ENCODE peak calls at places on chromosome 10, in five cellular contexts. S is HepG2, A is Panc1, F is GM23338, P is spleen. E is an unnamed sample.

GRCh38 chr10:128028508-128029279 is 97.5 kb downstream of the MKI67 start:
- DNase-seq in F (no peak), P (no peak), S (no peak), A (no peak), E (no peak)

GRCh38 chr10:52526251-52526823 is 212.3 kb downstream of the DKK1 start:
- DNase-seq in S (no peak), F (no peak), P (no peak), A (no peak), E (no peak)

GRCh38 chr10:49502358-49502757 is 36.6 kb downstream of the ERCC6 start:
- DNase-seq in A (no peak), F (no peak), S (no peak), P (no peak), E (no peak)

GRCh38 chr10:124145109-124145860 is 51.9 kb upstream of the CHST15 start:
- DNase-seq in F (no peak), P (peak; percentile 92), A (no peak), S (no peak), E (peak; percentile 85)

GRCh38 chr10:31580646-31581045 is 261.6 kb downstream of the ZEB1 start:
- DNase-seq in S (no peak), A (no peak), P (peak; percentile 72), F (no peak), E (no peak)

GRCh38 chr10:102856758-102857424 is 2.8 kb downstream of the BORCS7 start:
- DNase-seq in A (no peak), S (no peak), F (peak; percentile 19), P (no peak), E (no peak)

GRCh38 chr10:78515037-78515872 is 481.6 kb downstream of the RPS24 start:
- DNase-seq in F (no peak), S (no peak), A (no peak), P (no peak), E (no peak)

GRCh38 chr10:83522881-83523386 is 616.4 kb upstream of the GHITM start:
- DNase-seq in S (no peak), P (no peak), F (no peak), A (no peak), E (no peak)

GRCh38 chr10:113302062-113302461 is 250.8 kb upstream of the HABP2 start:
- DNase-seq in P (no peak), F (no peak), A (no peak), S (no peak), E (no peak)

GRCh38 chr10:50557130-50557682 is 66.5 kb downstream of the SGMS1 start:
- DNase-seq in F (no peak), S (no peak), P (no peak), A (no peak), E (no peak)

GRCh38 chr10:118249714-118250113 is 92.4 kb downstream of the FAM204A start:
- DNase-seq in P (no peak), S (no peak), F (no peak), A (no peak), E (no peak)

GRCh38 chr10:97025613-97026242 is 160.0 kb downstream of the SLIT1 start:
- DNase-seq in A (no peak), S (peak; percentile 50), F (peak; percentile 89), P (no peak), E (peak; percentile 62)

GRCh38 chr10:77284797-77285196 is 352.8 kb downstream of the KCNMA1 start:
- DNase-seq in S (no peak), A (no peak), F (no peak), P (no peak), E (no peak)

GRCh38 chr10:124709862-124710261 is 34.3 kb downstream of the FAM53B start:
- DNase-seq in A (no peak), F (no peak), P (peak; percentile 79), S (no peak), E (no peak)

GRCh38 chr10:4057725-4058513 is 272.9 kb upstream of the KLF6 start:
- DNase-seq in S (no peak), A (no peak), P (no peak), F (no peak), E (no peak)

GRCh38 chr10:1424648-1425047 is 312.7 kb downstream of the ADARB2 start:
- DNase-seq in P (no peak), F (no peak), A (no peak), S (no peak), E (no peak)

GRCh38 chr10:119602241-119603095 is 5.7 kb upstream of the TIAL1 start:
- DNase-seq in P (peak; percentile 56), F (peak; percentile 86), S (peak; percentile 31), A (no peak), E (peak; percentile 38)

GRCh38 chr10:27742195-27742925 is 3.3 kb downstream of the MKX start:
- DNase-seq in S (peak; percentile 41), A (no peak), F (peak; percentile 89), P (peak; percentile 92), E (peak; percentile 6)

GRCh38 chr10:45061982-45062381 is 61.3 kb downstream of the ZNF22 start:
- DNase-seq in S (no peak), F (peak; percentile 16), P (no peak), A (no peak), E (no peak)

GRCh38 chr10:42997151-42997848 is 79.6 kb upstream of the RET start:
- DNase-seq in A (no peak), P (no peak), F (no peak), S (no peak), E (no peak)

GRCh38 chr10:19825690-19826089 is 9.5 kb downstream of the PLXDC2 start:
- DNase-seq in A (no peak), F (no peak), S (no peak), P (no peak), E (no peak)

GRCh38 chr10:75247797-75248196 is 12.0 kb upstream of the COMTD1 start:
- DNase-seq in S (no peak), A (no peak), F (no peak), P (no peak), E (no peak)

GRCh38 chr10:28177944-28178637 is 124.8 kb downstream of the MPP7 start:
- DNase-seq in S (no peak), P (no peak), F (no peak), A (no peak), E (no peak)

GRCh38 chr10:34178756-34179155 is 636.3 kb downstream of the PARD3 start:
- DNase-seq in S (no peak), P (no peak), A (no peak), F (no peak), E (no peak)

GRCh38 chr10:53536322-53536721 is 763.7 kb upstream of the MBL2 start:
- DNase-seq in A (no peak), P (no peak), F (no peak), S (no peak), E (no peak)

GRCh38 chr10:65805993-65806392 is 1119.8 kb upstream of the LRRTM3 start:
- DNase-seq in P (no peak), S (no peak), A (no peak), F (no peak), E (no peak)

GRCh38 chr10:14397069-14397468 is 66.3 kb upstream of the FRMD4A start:
- DNase-seq in S (no peak), A (no peak), P (no peak), F (peak; percentile 29), E (no peak)

GRCh38 chr10:38003588-38003987 is 6.9 kb upstream of the ZNF33A start:
- DNase-seq in F (no peak), S (no peak), A (no peak), P (no peak), E (no peak)
- TF ChIP-seq POLR2AphosphoS5 in F (no peak), S (no peak), A (no peak), P (no peak), E (no peak)

GRCh38 chr10:11746883-11747539 is 4.8 kb downstream of the ECHDC3 start:
- DNase-seq in S (no peak), A (no peak), P (peak; percentile 27), F (no peak), E (no peak)
- TF ChIP-seq POLR2AphosphoS5 in S (no peak), A (no peak), P (peak; percentile 88), F (no peak), E (no peak)

GRCh38 chr10:122494833-122495232 is 33.5 kb downstream of the HTRA1 start:
- DNase-seq in P (no peak), S (no peak), F (no peak), A (no peak), E (no peak)

GRCh38 chr10:122492006-122492405 is 30.7 kb downstream of the HTRA1 start:
- DNase-seq in P (no peak), A (no peak), F (no peak), S (no peak), E (no peak)

GRCh38 chr10:122493761-122494160 is 32.4 kb downstream of the HTRA1 start:
- DNase-seq in F (no peak), P (no peak), A (no peak), S (no peak), E (no peak)

GRCh38 chr10:122494173-122494820 is 32.9 kb downstream of the HTRA1 start:
- DNase-seq in P (no peak), A (no peak), F (no peak), S (no peak), E (no peak)

DNA sequence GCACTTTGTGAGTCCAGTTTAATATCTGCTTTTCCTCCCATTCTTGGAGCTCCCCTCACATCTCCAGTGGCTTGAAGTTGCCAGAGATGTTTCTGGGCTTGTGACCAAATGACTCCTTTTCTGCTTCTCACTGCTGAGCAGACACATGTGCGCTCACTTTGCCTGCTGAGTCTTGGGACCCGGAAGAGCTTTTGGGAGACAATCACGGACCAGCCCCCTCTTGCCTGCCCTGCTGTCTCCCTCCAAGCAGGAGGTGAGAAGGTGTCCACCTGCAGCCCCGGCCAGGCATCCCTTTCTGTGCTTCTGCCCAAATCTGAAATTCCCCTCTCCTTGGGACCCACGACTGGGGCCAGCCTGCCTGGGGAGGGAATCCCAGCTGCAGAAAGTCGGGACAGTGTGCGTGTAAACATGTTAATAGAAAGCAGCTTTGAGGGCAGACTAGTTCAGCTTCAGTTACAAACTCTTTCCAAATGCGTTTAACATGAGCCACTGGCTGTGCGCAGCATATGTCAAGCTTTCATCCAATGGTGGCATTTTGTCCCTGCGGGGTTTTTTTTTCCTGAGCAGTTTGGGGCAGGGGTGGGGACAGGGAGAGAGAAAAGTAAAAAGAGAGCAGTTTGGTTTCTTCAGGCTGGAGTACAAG is 31.7 kb downstream of the HTRA1 start:
- DNase-seq in A (no peak), S (no peak), P (no peak), F (no peak), E (no peak)
- TF ChIP-seq POLR2AphosphoS5 in A (no peak), S (no peak), P (no peak), F (no peak), E (no peak)

GRCh38 chr10:17836917-17837316 is 27.8 kb downstream of the MRC1 start:
- DNase-seq in P (no peak), F (peak; percentile 50), A (no peak), S (peak; percentile 5), E (no peak)

GRCh38 chr10:17838080-17838634 is 29.0 kb downstream of the MRC1 start:
- DNase-seq in F (no peak), P (no peak), A (no peak), S (no peak), E (no peak)

GRCh38 chr10:17833656-17834055 is 24.5 kb downstream of the MRC1 start:
- DNase-seq in F (no peak), A (no peak), P (no peak), S (no peak), E (no peak)

GRCh38 chr10:17831896-17832295 is 22.7 kb downstream of the MRC1 start:
- DNase-seq in F (no peak), A (no peak), S (no peak), P (no peak), E (no peak)

DNA sequence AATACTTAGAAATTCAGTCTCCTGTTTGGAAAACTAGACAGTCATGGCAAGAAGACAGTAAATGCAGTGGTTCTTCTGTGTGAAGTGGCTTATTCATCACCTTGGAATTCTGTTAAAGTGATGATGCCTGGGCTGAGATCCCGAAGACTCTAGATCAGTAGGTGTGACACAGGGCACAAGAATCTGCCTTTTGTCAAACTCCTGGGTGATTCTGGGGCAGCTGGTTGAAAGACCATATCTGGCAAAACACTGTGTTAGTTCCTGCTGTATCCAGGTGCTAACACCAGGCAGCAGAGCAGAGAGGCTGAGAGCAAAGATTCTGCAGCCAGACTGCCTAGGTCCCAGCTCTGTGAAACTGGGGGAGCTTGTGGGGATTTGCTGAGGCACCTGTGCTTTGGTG is 26.5 kb downstream of the MRC1 start:
- DNase-seq in S (no peak), A (peak; percentile 77), F (peak; percentile 15), P (no peak), E (no peak)
- TF ChIP-seq POLR2AphosphoS5 in S (no peak), A (no peak), F (no peak), P (no peak), E (no peak)

E was measured in HL-60.